ENCODE peak calls at places on chromosome 22, in seven cellular contexts. T is body of pancreas, B is right lobe of liver, W is suprapubic skin, Z is tibial nerve, Y is esophagus squamous epithelium, J is stomach. O is an unnamed sample. For H3K4me1, the result is how much of the 10 kb centered on the place peaks cover.

GRCh38 chr22:35977136-35977535 is 51.5 kb downstream of the RBFOX2 start:
- DNase-seq in B (no peak), T (no peak), W (no peak), J (no peak), Y (no peak), Z (no peak), O (no peak)

GRCh38 chr22:29635734-29636357 is 32.4 kb downstream of the NF2 start:
- DNase-seq in T (no peak), W (no peak), B (no peak), Y (no peak), Z (no peak), J (no peak), O (no peak)

GRCh38 chr22:30701872-30702271 is 7.2 kb downstream of the OSBP2 start:
- DNase-seq in J (no peak), B (no peak), W (no peak), Z (no peak), T (no peak), Y (no peak), O (no peak)

GRCh38 chr22:38504731-38505594 is 1.1 kb downstream of the DDX17 start:
- DNase-seq in T (peak), Y (no peak), Z (no peak), J (peak), B (peak), W (no peak), O (peak)

GRCh38 chr22:32896951-32897350 is 95.4 kb downstream of the TIMP3 start:
- DNase-seq in Y (no peak), W (no peak), B (no peak), Z (no peak), T (no peak), J (no peak), O (no peak)

GRCh38 chr22:28822930-28823481 is 22.6 kb upstream of the XBP1 start:
- DNase-seq in Y (no peak), J (peak), T (peak), W (no peak), Z (no peak), B (no peak), O (no peak)

GRCh38 chr22:29820941-29821789 is 16.9 kb downstream of the ASCC2 start:
- DNase-seq in Y (no peak), Z (peak), B (peak), T (peak), W (peak), J (peak), O (no peak)

GRCh38 chr22:43186272-43187170 is at the start of gene TTLL12:
- DNase-seq in Z (no peak), B (peak), W (no peak), Y (no peak), J (peak), T (peak), O (no peak)

GRCh38 chr22:50056214-50056972 is 1.7 kb downstream of the TTLL8 start:
- DNase-seq in Y (no peak), B (no peak), Z (no peak), W (no peak), T (no peak), J (no peak), O (no peak)

GRCh38 chr22:30694638-30695350 is at the start of gene OSBP2:
- DNase-seq in W (peak), Z (no peak), B (peak), Y (no peak), T (peak), J (peak), O (peak)

GRCh38 chr22:45036154-45036553 is 26.3 kb upstream of the PHF21B start:
- DNase-seq in Y (no peak), B (no peak), T (no peak), Z (no peak), J (no peak), W (no peak), O (peak)

GRCh38 chr22:12601870-12602779 is 2925.9 kb upstream of the OR11H1 start:
- DNase-seq in T (no peak), B (no peak), J (peak), Z (no peak), W (peak), Y (no peak), O (no peak)

GRCh38 chr22:47014636-47014930 is 252.1 kb downstream of the TBC1D22A start:
- DNase-seq in W (no peak), B (no peak), J (peak), Y (no peak), Z (no peak), T (no peak), O (no peak)

GRCh38 chr22:47011131-47011854 is 248.8 kb downstream of the TBC1D22A start:
- DNase-seq in Z (no peak), J (no peak), B (no peak), W (no peak), Y (no peak), T (no peak), O (no peak)

GRCh38 chr22:47014946-47015345 is 252.5 kb downstream of the TBC1D22A start:
- DNase-seq in B (no peak), Y (no peak), J (peak), W (no peak), Z (no peak), T (no peak), O (no peak)

GRCh38 chr22:47013861-47014635 is 251.6 kb downstream of the TBC1D22A start:
- DNase-seq in B (no peak), Z (no peak), T (no peak), W (no peak), Y (no peak), J (peak), O (no peak)

GRCh38 chr22:47012589-47013365 is 250.3 kb downstream of the TBC1D22A start:
- DNase-seq in Z (no peak), J (no peak), T (no peak), Y (no peak), W (no peak), B (no peak), O (no peak)
- TF ChIP-seq POLR2A in Z (no peak), J (no peak), T (no peak), Y (no peak), W (no peak), B (no peak), O (no peak)

GRCh38 chr22:27311666-27312566 is 489.6 kb downstream of the MN1 start:
- DNase-seq in J (no peak), Y (no peak), Z (no peak), T (no peak), B (no peak), W (no peak), O (no peak)

GRCh38 chr22:27314276-27314807 is 487.2 kb downstream of the MN1 start:
- DNase-seq in T (peak), B (no peak), W (no peak), J (no peak), Y (no peak), Z (no peak), O (no peak)

GRCh38 chr22:27310966-27311665 is 490.4 kb downstream of the MN1 start:
- DNase-seq in T (no peak), J (no peak), Z (no peak), W (no peak), B (no peak), Y (no peak), O (no peak)

GRCh38 chr22:27315833-27316232 is 485.7 kb downstream of the MN1 start:
- DNase-seq in W (no peak), B (no peak), J (no peak), Z (no peak), T (no peak), Y (no peak), O (no peak)

DNA sequence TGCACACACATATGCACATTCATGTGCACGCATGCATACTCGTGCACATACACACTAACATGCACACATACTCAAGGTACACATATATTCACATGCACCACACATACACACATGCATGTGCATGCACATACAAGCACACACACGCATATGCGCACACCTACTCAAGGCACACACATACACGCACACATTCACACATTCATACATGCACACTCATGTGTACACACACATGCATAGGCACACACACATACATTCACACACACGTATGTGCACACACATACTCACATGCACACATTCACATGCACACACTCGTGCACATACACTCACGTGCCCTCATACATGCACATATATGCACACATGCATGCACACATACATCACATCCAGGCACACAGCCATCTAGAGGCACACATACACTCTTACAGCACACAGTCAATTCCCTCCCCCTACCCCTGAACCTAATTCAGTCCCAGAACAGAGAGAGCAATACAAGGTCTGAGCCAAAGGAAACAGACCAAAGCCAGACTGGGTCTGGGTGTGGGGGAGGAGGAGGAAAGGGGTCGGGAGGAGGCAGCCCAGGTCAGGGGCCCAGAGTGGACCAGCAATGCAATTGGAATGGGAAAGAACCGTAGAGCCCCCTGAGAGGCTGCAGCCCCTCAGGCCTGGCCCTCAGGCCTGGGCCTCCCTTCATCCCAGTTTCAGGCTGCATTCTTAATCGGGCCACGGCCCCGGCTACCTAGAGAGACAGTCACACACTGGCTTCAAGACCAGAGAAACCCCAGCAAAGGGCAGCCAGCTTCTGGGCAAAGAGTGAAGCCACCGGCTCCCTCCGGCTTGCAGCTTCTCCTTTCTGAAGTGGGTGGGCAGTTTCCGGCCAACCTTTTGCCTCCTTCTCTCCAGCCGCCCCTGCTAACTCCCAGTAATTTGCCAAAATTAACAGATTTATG is 488.7 kb downstream of the MN1 start:
- DNase-seq in Z (no peak), B (no peak), T (no peak), Y (no peak), W (no peak), J (no peak), O (no peak)
- H3K27ac ChIP-seq in Z (no peak), B (no peak), T (no peak), Y (no peak), W (no peak), J (no peak), O (no peak)

GRCh38 chr22:20126284-20127029 is 5.1 kb upstream of the ZDHHC8 start:
- DNase-seq in W (no peak), J (no peak), T (no peak), Z (no peak), Y (no peak), B (no peak), O (no peak)

GRCh38 chr22:20128902-20129746 is 2.5 kb upstream of the ZDHHC8 start:
- DNase-seq in W (no peak), T (peak), B (peak), Y (no peak), Z (no peak), J (peak), O (no peak)

GRCh38 chr22:20128619-20128901 is 3.0 kb upstream of the ZDHHC8 start:
- DNase-seq in Y (no peak), W (no peak), J (no peak), T (no peak), Z (no peak), B (no peak), O (no peak)

GRCh38 chr22:20127869-20128618 is 3.6 kb upstream of the ZDHHC8 start:
- DNase-seq in J (no peak), W (no peak), T (no peak), B (no peak), Y (no peak), Z (no peak), O (no peak)

DNA sequence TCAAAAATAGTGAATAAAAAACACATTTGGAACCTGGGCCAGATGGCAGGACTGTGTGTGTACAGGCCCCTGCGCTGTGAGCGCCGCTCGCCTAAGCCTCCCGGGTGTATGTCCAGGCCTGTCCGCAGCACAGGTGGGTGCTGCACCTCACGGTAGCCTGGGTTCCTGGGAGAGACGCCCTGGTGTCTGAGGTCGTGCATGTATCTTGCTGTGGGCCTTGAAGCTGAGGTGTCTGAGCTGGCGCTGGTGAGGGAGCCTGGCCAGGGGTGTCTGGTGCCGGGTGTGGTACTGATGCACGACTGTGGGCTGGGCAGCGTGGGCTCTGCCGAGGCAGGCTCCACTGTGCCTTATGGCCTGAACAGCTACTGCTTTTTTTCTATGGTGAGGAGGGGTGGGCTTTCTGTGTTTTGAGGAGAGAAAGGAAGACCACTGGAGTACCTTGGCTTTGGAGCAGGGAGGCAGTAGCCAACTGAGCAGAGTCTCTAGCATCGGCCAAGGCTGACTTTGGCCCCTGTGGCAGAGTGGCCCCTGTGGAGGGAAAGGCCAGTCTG is 4.2 kb upstream of the ZDHHC8 start:
- DNase-seq in Z (no peak), Y (no peak), W (no peak), J (no peak), T (no peak), B (no peak), O (no peak)
- H3K4me1 ChIP-seq in Z (under half), Y (under half), W (under half), J (under half), T (under half), B (under half), O (under half)

GRCh38 chr22:23804781-23805291 is 18.1 kb downstream of the SMARCB1 start:
- DNase-seq in Z (no peak), Y (no peak), J (no peak), T (no peak), W (no peak), B (no peak), O (no peak)
- TF ChIP-seq POLR2A in Z (no peak), Y (no peak), J (no peak), T (no peak), W (no peak), B (no peak), O (no peak)